ENCODE peak calls at places on chromosomes 11 and 22, in four cellular contexts. D is A549, P is stomach, U is esophagus muscularis mucosa. K is an unnamed sample.

GRCh38 chr11:112961751-112962747 is 829 bp downstream of the NCAM1 start:
- DNase-seq in P (no peak), U (no peak), D (no peak), K (peak)

GRCh38 chr11:76210920-76211851 is 4.9 kb upstream of the WNT11 start:
- DNase-seq in U (no peak), D (no peak), P (no peak), K (no peak)

GRCh38 chr22:27401321-27401720 is 400.2 kb downstream of the MN1 start:
- DNase-seq in U (no peak), D (no peak), P (no peak), K (no peak)

GRCh38 chr11:1162153-1162497 is 4.4 kb downstream of the MUC5AC start:
- DNase-seq in D (no peak), U (no peak), P (no peak), K (no peak)

GRCh38 chr22:27669798-27670599 is 131.6 kb downstream of the MN1 start:
- DNase-seq in U (no peak), P (no peak), D (no peak), K (no peak)

GRCh38 chr11:95764267-95764898 is 25.2 kb downstream of the FAM76B start:
- DNase-seq in U (no peak), P (no peak), D (peak), K (no peak)

GRCh38 chr11:864118-864827 is 21.6 kb downstream of the TSPAN4 start:
- DNase-seq in P (no peak), D (no peak), U (no peak), K (no peak)

GRCh38 chr11:10918275-10918674 is 60.4 kb upstream of the ZBED5 start:
- DNase-seq in P (no peak), D (no peak), U (no peak), K (no peak)

GRCh38 chr11:65300621-65301290 is 13.9 kb upstream of the CDC42EP2 start:
- DNase-seq in P (no peak), U (no peak), D (no peak), K (no peak)

GRCh38 chr11:130144129-130144528 is 15.5 kb upstream of the ST14 start:
- DNase-seq in D (no peak), U (no peak), P (no peak), K (no peak)

GRCh38 chr22:44329179-44329796 is 16.5 kb upstream of the SHISAL1 start:
- DNase-seq in D (no peak), P (no peak), U (no peak), K (no peak)

GRCh38 chr11:126700773-126701554 is 299.6 kb downstream of the KIRREL3 start:
- DNase-seq in U (no peak), D (no peak), P (no peak), K (no peak)

GRCh38 chr11:33889821-33890378 is 2.0 kb downstream of the LMO2 start:
- DNase-seq in P (no peak), D (no peak), U (no peak), K (no peak)

GRCh38 chr11:60305906-60306619 is 21.0 kb upstream of the MS4A6E start:
- DNase-seq in U (no peak), D (no peak), P (no peak), K (no peak)

GRCh38 chr11:110169738-110170137 is 76.5 kb downstream of the ZC3H12C start:
- DNase-seq in P (no peak), U (no peak), D (no peak), K (no peak)

GRCh38 chr22:40631925-40632324 is 4.6 kb downstream of the MRTFA start:
- DNase-seq in D (no peak), P (no peak), U (no peak), K (no peak)

GRCh38 chr11:61666684-61667297 is 13.4 kb upstream of the DAGLA start:
- DNase-seq in P (no peak), D (no peak), U (no peak), K (no peak)

GRCh38 chr11:8267831-8268529 is 4.3 kb upstream of the LMO1 start:
- DNase-seq in P (no peak), D (peak), U (no peak), K (peak)

GRCh38 chr11:116596346-116597260 is 176.2 kb downstream of the BUD13 start:
- DNase-seq in U (no peak), D (no peak), P (no peak), K (peak)

GRCh38 chr11:14625804-14626203 is 17.8 kb upstream of the PDE3B start:
- DNase-seq in U (no peak), D (no peak), P (no peak), K (no peak)

GRCh38 chr22:50674127-50674493 is 1.5 kb downstream of the SHANK3 start:
- DNase-seq in P (no peak), U (no peak), D (no peak), K (no peak)

GRCh38 chr11:99154277-99154676 is 133.5 kb downstream of the CNTN5 start:
- DNase-seq in P (no peak), U (no peak), D (no peak), K (no peak)

GRCh38 chr11:38791346-38791961 is 2193.4 kb upstream of the RAG2 start:
- DNase-seq in U (no peak), P (no peak), D (peak), K (no peak)
- TF ChIP-seq EP300 in U (no peak), P (no peak), D (no peak), K (no peak)

DNA sequence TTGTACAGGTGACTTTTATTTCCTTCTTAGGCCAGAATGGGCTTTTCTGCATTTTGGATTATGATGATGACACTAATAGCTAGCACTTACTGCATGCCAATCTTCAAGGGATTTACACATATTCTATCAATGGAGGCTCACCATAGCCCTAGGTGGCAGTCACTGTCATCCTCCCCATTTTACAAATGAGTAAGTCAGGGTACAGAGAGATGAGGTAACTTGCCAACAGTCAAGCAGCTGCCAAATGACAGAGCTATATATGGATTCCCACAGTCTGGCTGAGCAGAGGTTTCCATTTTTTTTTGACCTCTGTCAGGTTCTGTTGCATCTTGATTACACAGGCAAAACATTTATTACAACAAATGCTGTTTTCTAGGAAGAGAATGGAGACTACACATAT is 23.8 kb upstream of the C11orf96 start:
- DNase-seq in P (no peak), U (no peak), D (no peak), K (no peak)
- H3K27ac ChIP-seq in P (peak), U (peak), D (no peak), K (no peak)

DNA sequence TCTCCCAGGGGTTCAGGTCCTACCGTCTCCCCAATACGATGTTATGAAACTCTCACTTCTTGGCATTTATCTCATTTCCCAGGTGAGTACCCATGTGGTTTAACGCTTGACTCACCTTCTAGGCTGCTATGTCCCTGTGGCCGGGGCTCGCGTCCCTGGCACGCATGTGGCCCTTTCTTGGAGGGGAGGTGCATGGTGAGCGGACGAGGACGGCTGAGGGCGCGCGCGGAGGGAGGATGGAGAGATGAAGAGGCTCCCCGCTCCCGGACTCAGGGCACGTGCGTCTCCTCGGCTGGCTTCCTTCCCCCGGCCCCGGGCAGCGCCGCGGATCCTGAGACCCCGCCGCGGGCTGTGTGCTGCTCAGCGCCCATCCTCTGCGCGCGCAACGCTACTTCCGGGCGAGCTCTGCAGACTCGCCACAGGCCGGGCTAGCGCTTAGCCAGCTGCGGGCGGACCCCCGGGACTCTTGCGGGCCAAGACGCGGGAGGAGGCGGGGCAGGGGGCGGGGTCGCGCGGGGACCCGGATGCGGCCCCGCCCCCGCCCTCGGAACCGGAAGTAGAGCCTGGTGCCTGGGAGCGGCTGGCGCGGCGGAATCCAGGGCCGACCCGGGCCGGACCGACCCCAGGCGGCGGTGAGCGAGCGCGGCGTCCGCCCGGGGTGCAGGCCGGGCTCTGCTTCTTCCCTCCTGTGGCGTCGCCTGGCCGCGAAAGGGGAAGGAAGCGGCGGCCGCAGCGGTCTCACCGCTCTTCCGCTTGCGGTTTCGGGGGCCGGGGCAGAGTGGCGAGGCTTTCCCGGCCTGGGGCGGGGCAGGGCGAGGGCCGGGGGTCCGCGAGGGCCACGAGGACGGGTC is at the start of gene CTTN:
- DNase-seq in U (no peak), D (peak), P (peak), K (peak)
- TF ChIP-seq POLR2A in U (peak), D (peak), P (peak), K (no peak)

GRCh38 chr22:21984793-21985192 is 2.2 kb upstream of the TOP3B start:
- DNase-seq in P (no peak), D (no peak), U (no peak), K (no peak)

GRCh38 chr22:21985214-21985613 is 2.6 kb upstream of the TOP3B start:
- DNase-seq in U (no peak), D (no peak), P (no peak), K (no peak)

GRCh38 chr22:21981874-21982273 is 713 bp downstream of the TOP3B start:
- DNase-seq in D (no peak), P (no peak), U (no peak), K (no peak)

GRCh38 chr22:21980547-21980946 is 2.0 kb downstream of the TOP3B start:
- DNase-seq in P (no peak), U (no peak), D (no peak), K (no peak)

GRCh38 chr22:21982338-21982965 is at the start of gene TOP3B:
- DNase-seq in D (peak), U (peak), P (peak), K (peak)
- TF ChIP-seq EP300 in D (no peak), U (no peak), P (no peak), K (no peak)

GRCh38 chr11:63838150-63838681 is 694 bp upstream of the MARK2 start:
- DNase-seq in D (no peak), U (no peak), P (no peak), K (no peak)

GRCh38 chr11:63837719-63838118 is 1.2 kb upstream of the MARK2 start:
- DNase-seq in P (no peak), D (no peak), U (no peak), K (no peak)

GRCh38 chr11:63835156-63835540 is 3.8 kb upstream of the MARK2 start:
- DNase-seq in P (no peak), D (no peak), U (no peak), K (no peak)

GRCh38 chr11:63838682-63839507 is at the start of gene MARK2:
- DNase-seq in D (peak), U (peak), P (peak), K (peak)

DNA sequence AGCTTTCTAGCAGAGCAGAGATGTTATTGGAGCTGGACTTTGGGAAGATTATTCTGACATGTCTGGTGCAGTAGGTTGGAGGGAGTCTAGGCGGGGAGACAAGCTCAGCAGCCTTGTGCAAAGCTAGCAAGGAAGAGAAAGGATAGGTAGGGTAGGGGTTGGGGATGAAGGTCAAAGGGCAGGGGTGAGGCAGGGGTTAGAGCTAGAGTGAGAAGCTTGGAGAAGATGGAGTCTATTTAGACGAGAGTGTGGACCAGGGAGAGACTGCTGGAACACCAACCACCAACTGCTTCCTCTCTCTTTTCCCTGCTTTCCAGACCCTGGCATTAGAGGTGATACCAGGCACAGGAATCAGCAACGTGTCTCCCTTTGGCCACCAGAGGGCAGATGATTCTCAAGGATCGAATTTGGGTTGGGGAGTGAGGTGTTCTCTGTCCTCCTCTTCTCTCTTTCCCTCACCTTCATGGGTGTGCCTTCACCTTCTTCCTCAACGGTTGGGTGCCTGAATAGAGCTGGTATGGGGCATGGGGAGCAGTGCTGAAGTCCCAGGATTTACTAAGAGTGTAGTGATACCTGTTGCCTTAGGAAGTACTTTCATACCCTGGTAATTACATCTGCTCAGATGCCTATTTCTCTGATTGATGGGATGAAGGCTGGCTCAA is 1.8 kb upstream of the MARK2 start:
- DNase-seq in P (peak), U (peak), D (peak), K (peak)
- H3K27ac ChIP-seq in P (peak), U (peak), D (no peak), K (no peak)

DNA sequence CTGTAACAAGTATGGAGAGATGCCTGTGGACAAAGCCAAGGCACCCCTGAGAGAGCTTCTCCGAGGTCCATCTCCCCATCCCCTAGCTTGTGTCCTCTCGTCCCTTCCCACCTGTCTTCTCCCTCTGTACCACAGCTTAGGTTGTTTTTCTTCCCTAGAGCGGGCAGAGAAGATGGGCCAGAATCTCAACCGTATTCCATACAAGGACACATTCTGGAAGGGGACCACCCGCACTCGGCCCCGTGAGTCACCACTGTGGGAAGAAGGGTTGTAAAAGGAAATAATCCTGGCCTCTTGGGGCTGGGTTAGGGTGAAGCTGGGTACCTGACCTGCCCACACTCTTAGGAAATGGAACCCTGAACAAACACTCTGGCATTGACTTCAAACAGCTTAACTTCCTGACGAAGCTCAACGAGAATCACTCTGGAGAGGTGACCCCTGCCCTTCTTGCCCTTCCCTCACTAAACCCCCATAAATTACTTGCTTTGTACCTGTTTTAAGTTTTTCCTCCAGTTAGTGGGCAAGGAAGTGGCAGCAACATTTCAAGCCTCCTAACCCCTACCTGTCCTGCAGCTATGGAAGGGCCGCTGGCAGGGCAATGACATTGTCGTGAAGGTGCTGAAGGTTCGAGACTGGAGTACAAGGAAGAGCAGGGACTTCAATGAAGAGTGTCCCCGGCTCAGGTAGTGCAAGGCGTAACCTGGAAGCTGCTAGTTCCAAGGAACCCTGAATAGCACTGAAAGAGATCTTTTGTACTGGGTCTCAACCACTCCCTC is 3.1 kb downstream of the TAF10 start:
- DNase-seq in U (peak), D (no peak), P (no peak), K (no peak)
- TF ChIP-seq POLR2A in U (no peak), D (no peak), P (no peak), K (no peak)

GRCh38 chr22:37639070-37639760 is at the start of gene SH3BP1:
- DNase-seq in P (peak), D (no peak), U (no peak), K (no peak)
- TF ChIP-seq EP300 in P (no peak), D (no peak), U (no peak), K (no peak)